ENCODE peak calls at places on chromosome 2, in six cellular contexts. T, Q, O, E, B and J are unnamed samples.

GRCh38 chr2:88638743-88639142 is 11.5 kb upstream of the EIF2AK3 start:
- DNase-seq in T (no peak), Q (no peak), O (no peak), E (peak), B (no peak), J (no peak)

GRCh38 chr2:232937278-232937906 is 67.3 kb downstream of the SNORC start:
- DNase-seq in T (no peak), Q (no peak), O (no peak), E (peak), B (no peak), J (no peak)

GRCh38 chr2:133063792-133064191 is 393.8 kb upstream of the LYPD1 start:
- DNase-seq in T (no peak), Q (no peak), O (peak), E (peak), B (no peak), J (no peak)

GRCh38 chr2:151063271-151063670 is 198.4 kb downstream of the RBM43 start:
- DNase-seq in T (no peak), Q (no peak), O (no peak), E (peak), B (no peak), J (no peak)

GRCh38 chr2:127024769-127025356 is 82.1 kb downstream of the BIN1 start:
- DNase-seq in T (no peak), Q (no peak), O (peak), E (peak), B (no peak), J (no peak)

GRCh38 chr2:176504431-176504830 is 235.2 kb downstream of the MTX2 start:
- DNase-seq in T (no peak), Q (no peak), O (no peak), E (no peak), B (no peak), J (no peak)

GRCh38 chr2:16249269-16250055 is 309.1 kb downstream of the MYCN start:
- DNase-seq in T (no peak), Q (no peak), O (peak), E (no peak), B (no peak), J (no peak)

GRCh38 chr2:240410808-240411207 is 24.7 kb upstream of the GPC1 start:
- DNase-seq in T (no peak), Q (no peak), O (no peak), E (no peak), B (no peak), J (no peak)

GRCh38 chr2:218722876-218723477 is 12.3 kb downstream of the TTLL4 start:
- DNase-seq in T (no peak), Q (no peak), O (no peak), E (no peak), B (no peak), J (no peak)

GRCh38 chr2:112151275-112151674 is 13.1 kb downstream of the FBLN7 start:
- DNase-seq in T (no peak), Q (no peak), O (no peak), E (no peak), B (no peak), J (no peak)

GRCh38 chr2:28750316-28751101 is 1.1 kb upstream of the PPP1CB start:
- DNase-seq in T (peak), Q (peak), O (no peak), E (peak), B (no peak), J (no peak)

GRCh38 chr2:36650031-36650430 is 46.5 kb upstream of the VIT start:
- DNase-seq in T (no peak), Q (no peak), O (peak), E (peak), B (peak), J (no peak)

GRCh38 chr2:148658807-148659722 is 14.5 kb downstream of the EPC2 start:
- DNase-seq in T (no peak), Q (no peak), O (no peak), E (peak), B (no peak), J (no peak)

GRCh38 chr2:237195396-237196119 is 109.9 kb downstream of the COPS8 start:
- DNase-seq in T (no peak), Q (no peak), O (no peak), E (peak), B (no peak), J (no peak)

GRCh38 chr2:201264472-201265173 is 4.3 kb downstream of the CASP8 start:
- DNase-seq in T (no peak), Q (no peak), O (no peak), E (no peak), B (no peak), J (no peak)

GRCh38 chr2:7403092-7403775 is 486.0 kb downstream of the RNF144A start:
- DNase-seq in T (no peak), Q (no peak), O (no peak), E (no peak), B (no peak), J (no peak)

GRCh38 chr2:111121873-111122630 is 1.3 kb downstream of the BCL2L11 start:
- DNase-seq in T (peak), Q (peak), O (peak), E (peak), B (peak), J (peak)

GRCh38 chr2:217069263-217070042 is 209.6 kb upstream of the TNP1 start:
- DNase-seq in T (no peak), Q (no peak), O (no peak), E (no peak), B (no peak), J (no peak)

GRCh38 chr2:55408946-55409868 is 10.4 kb downstream of the CCDC88A start:
- DNase-seq in T (no peak), Q (no peak), O (peak), E (peak), B (no peak), J (no peak)

GRCh38 chr2:33521791-33522281 is 45.4 kb downstream of the RASGRP3 start:
- DNase-seq in T (no peak), Q (no peak), O (no peak), E (peak), B (no peak), J (no peak)

GRCh38 chr2:174632847-174633620 is 35.4 kb upstream of the WIPF1 start:
- DNase-seq in T (no peak), Q (no peak), O (no peak), E (no peak), B (no peak), J (no peak)

GRCh38 chr2:8089596-8089995 is 592.3 kb upstream of the ID2 start:
- DNase-seq in T (no peak), Q (no peak), O (no peak), E (peak), B (no peak), J (no peak)

GRCh38 chr2:63194175-63194574 is 143.5 kb downstream of the OTX1 start:
- DNase-seq in T (no peak), Q (no peak), O (no peak), E (no peak), B (no peak), J (no peak)

GRCh38 chr2:28666496-28667184 is 85.0 kb upstream of the PPP1CB start:
- DNase-seq in T (no peak), Q (no peak), O (no peak), E (no peak), B (no peak), J (no peak)

GRCh38 chr2:156338578-156338977 is 6.1 kb upstream of the NR4A2 start:
- DNase-seq in T (no peak), Q (no peak), O (no peak), E (no peak), B (no peak), J (no peak)